ENCODE peak calls at places on chromosomes 6 and 20, in six cellular contexts. One of them, this sample, is unnamed.

GRCh38 chr20:60071965-60072364 is 113.7 kb downstream of the CDH26 start:
- DNase-seq in HepG2: no peak
- DNase-seq in IMR-90: peak; percentile 9
- DNase-seq in body of pancreas: no peak
- DNase-seq in HCT116: no peak
- DNase-seq in heart left ventricle: no peak
- DNase-seq in this sample: no peak

GRCh38 chr6:38776515-38776914 is 61.4 kb downstream of the DNAH8 start:
- DNase-seq in HCT116: no peak
- DNase-seq in body of pancreas: no peak
- DNase-seq in IMR-90: peak; percentile 25
- DNase-seq in heart left ventricle: no peak
- DNase-seq in HepG2: no peak
- DNase-seq in this sample: no peak

GRCh38 chr6:74971631-74972030 is 234.2 kb downstream of the COL12A1 start:
- DNase-seq in HCT116: no peak
- DNase-seq in body of pancreas: no peak
- DNase-seq in heart left ventricle: no peak
- DNase-seq in IMR-90: peak; percentile 4
- DNase-seq in HepG2: no peak
- DNase-seq in this sample: no peak

GRCh38 chr6:136963259-136963658 is 41.2 kb downstream of the SLC35D3 start:
- DNase-seq in HepG2: no peak
- DNase-seq in body of pancreas: no peak
- DNase-seq in heart left ventricle: no peak
- DNase-seq in IMR-90: no peak
- DNase-seq in HCT116: no peak
- DNase-seq in this sample: no peak

GRCh38 chr20:53162251-53162835 is 190.2 kb downstream of the TSHZ2 start:
- DNase-seq in heart left ventricle: no peak
- DNase-seq in body of pancreas: peak; percentile 22
- DNase-seq in IMR-90: peak; percentile 47
- DNase-seq in HCT116: peak; percentile 42
- DNase-seq in HepG2: no peak
- DNase-seq in this sample: peak; percentile 8

GRCh38 chr20:20292472-20292871 is 75.4 kb upstream of the INSM1 start:
- DNase-seq in HCT116: no peak
- DNase-seq in IMR-90: no peak
- DNase-seq in heart left ventricle: no peak
- DNase-seq in HepG2: no peak
- DNase-seq in body of pancreas: no peak
- DNase-seq in this sample: no peak

GRCh38 chr6:125098253-125098652 is 55.3 kb upstream of the TPD52L1 start:
- DNase-seq in HepG2: no peak
- DNase-seq in heart left ventricle: no peak
- DNase-seq in IMR-90: no peak
- DNase-seq in HCT116: no peak
- DNase-seq in body of pancreas: no peak
- DNase-seq in this sample: no peak

GRCh38 chr6:47109281-47109680 is 67.1 kb upstream of the ADGRF1 start:
- DNase-seq in HCT116: no peak
- DNase-seq in heart left ventricle: no peak
- DNase-seq in IMR-90: no peak
- DNase-seq in HepG2: no peak
- DNase-seq in body of pancreas: no peak
- DNase-seq in this sample: no peak

GRCh38 chr6:109290143-109290931 is 91.9 kb downstream of the CD164 start:
- DNase-seq in HCT116: no peak
- DNase-seq in heart left ventricle: peak; percentile 58
- DNase-seq in body of pancreas: no peak
- DNase-seq in IMR-90: no peak
- DNase-seq in HepG2: no peak
- DNase-seq in this sample: no peak

GRCh38 chr6:148342146-148343027 is at the start of gene SASH1:
- DNase-seq in IMR-90: peak; percentile 77
- DNase-seq in heart left ventricle: peak; percentile 83
- DNase-seq in HepG2: peak; percentile 96
- DNase-seq in HCT116: peak; percentile 62
- DNase-seq in body of pancreas: peak; percentile 67
- DNase-seq in this sample: no peak

GRCh38 chr20:2303693-2304092 is 7.9 kb downstream of the TGM3 start:
- DNase-seq in heart left ventricle: no peak
- DNase-seq in IMR-90: no peak
- DNase-seq in HepG2: no peak
- DNase-seq in HCT116: no peak
- DNase-seq in body of pancreas: no peak
- DNase-seq in this sample: no peak

GRCh38 chr20:24469116-24470030 is at the start of gene SYNDIG1:
- DNase-seq in heart left ventricle: no peak
- DNase-seq in body of pancreas: no peak
- DNase-seq in HepG2: no peak
- DNase-seq in HCT116: no peak
- DNase-seq in IMR-90: no peak
- DNase-seq in this sample: no peak

GRCh38 chr6:164109770-164110140 is 695.2 kb downstream of the QKI start:
- DNase-seq in heart left ventricle: peak; percentile 71
- DNase-seq in HCT116: no peak
- DNase-seq in IMR-90: no peak
- DNase-seq in HepG2: no peak
- DNase-seq in body of pancreas: no peak
- DNase-seq in this sample: peak; percentile 56

GRCh38 chr6:75158176-75158575 is 47.7 kb downstream of the COL12A1 start:
- DNase-seq in HCT116: no peak
- DNase-seq in IMR-90: no peak
- DNase-seq in HepG2: no peak
- DNase-seq in heart left ventricle: no peak
- DNase-seq in body of pancreas: no peak
- DNase-seq in this sample: no peak

GRCh38 chr6:44297063-44298038 is 15.8 kb downstream of the AARS2 start:
- DNase-seq in body of pancreas: no peak
- DNase-seq in HCT116: no peak
- DNase-seq in HepG2: no peak
- DNase-seq in heart left ventricle: no peak
- DNase-seq in IMR-90: peak; percentile 29
- DNase-seq in this sample: peak; percentile 41

GRCh38 chr6:28446818-28447511 is 3.7 kb upstream of the ZSCAN23 start:
- DNase-seq in IMR-90: peak; percentile 6
- DNase-seq in HepG2: no peak
- DNase-seq in body of pancreas: no peak
- DNase-seq in heart left ventricle: no peak
- DNase-seq in HCT116: no peak
- DNase-seq in this sample: peak; percentile 26

GRCh38 chr6:139449611-139450000 is 75.2 kb upstream of the CITED2 start:
- DNase-seq in HCT116: no peak
- DNase-seq in heart left ventricle: no peak
- DNase-seq in body of pancreas: no peak
- DNase-seq in HepG2: no peak
- DNase-seq in IMR-90: peak; percentile 55
- DNase-seq in this sample: peak; percentile 60

GRCh38 chr6:122610690-122611455 is 668 bp downstream of the PKIB start:
- DNase-seq in body of pancreas: peak; percentile 71
- DNase-seq in HCT116: peak; percentile 66
- DNase-seq in IMR-90: no peak
- DNase-seq in HepG2: peak; percentile 15
- DNase-seq in heart left ventricle: peak; percentile 67
- DNase-seq in this sample: peak; percentile 12

GRCh38 chr20:41247523-41248370 is 69.8 kb downstream of the ZHX3 start:
- DNase-seq in body of pancreas: no peak
- DNase-seq in HCT116: no peak
- DNase-seq in HepG2: no peak
- DNase-seq in heart left ventricle: no peak
- DNase-seq in IMR-90: no peak
- DNase-seq in this sample: no peak

GRCh38 chr6:2674857-2675256 is 75.9 kb downstream of the MYLK4 start:
- DNase-seq in IMR-90: no peak
- DNase-seq in HCT116: no peak
- DNase-seq in body of pancreas: no peak
- DNase-seq in heart left ventricle: no peak
- DNase-seq in HepG2: no peak
- DNase-seq in this sample: no peak

GRCh38 chr6:167791780-167792478 is 34.8 kb upstream of the AFDN start:
- DNase-seq in HCT116: no peak
- DNase-seq in body of pancreas: no peak
- DNase-seq in IMR-90: no peak
- DNase-seq in HepG2: no peak
- DNase-seq in heart left ventricle: no peak
- DNase-seq in this sample: no peak

GRCh38 chr6:85673198-85674139 is 30.8 kb upstream of the SYNCRIP start:
- DNase-seq in heart left ventricle: no peak
- DNase-seq in body of pancreas: no peak
- DNase-seq in HCT116: no peak
- DNase-seq in IMR-90: no peak
- DNase-seq in HepG2: no peak
- DNase-seq in this sample: peak; percentile 6
- TF ChIP-seq POLR2A in heart left ventricle: no peak
- TF ChIP-seq POLR2A in body of pancreas: no peak
- TF ChIP-seq POLR2A in HCT116: peak; percentile 19
- TF ChIP-seq POLR2A in IMR-90: peak; percentile 31
- TF ChIP-seq POLR2A in HepG2: peak; percentile 56
- TF ChIP-seq POLR2A in this sample: peak; percentile 26

GRCh38 chr6:25757936-25758642 is 3.5 kb downstream of the SLC17A4 start:
- DNase-seq in heart left ventricle: no peak
- DNase-seq in HCT116: no peak
- DNase-seq in body of pancreas: no peak
- DNase-seq in IMR-90: no peak
- DNase-seq in HepG2: no peak
- DNase-seq in this sample: no peak

GRCh38 chr6:25756382-25757354 is 2.1 kb downstream of the SLC17A4 start:
- DNase-seq in IMR-90: no peak
- DNase-seq in HCT116: no peak
- DNase-seq in HepG2: no peak
- DNase-seq in heart left ventricle: no peak
- DNase-seq in body of pancreas: no peak
- DNase-seq in this sample: no peak

GRCh38 chr6:25755496-25755895 is 954 bp downstream of the SLC17A4 start:
- DNase-seq in HCT116: no peak
- DNase-seq in heart left ventricle: no peak
- DNase-seq in HepG2: no peak
- DNase-seq in IMR-90: no peak
- DNase-seq in body of pancreas: no peak
- DNase-seq in this sample: no peak

GRCh38 chr6:25753079-25753478 is 1.5 kb upstream of the SLC17A4 start:
- DNase-seq in IMR-90: no peak
- DNase-seq in HepG2: no peak
- DNase-seq in body of pancreas: no peak
- DNase-seq in heart left ventricle: no peak
- DNase-seq in HCT116: no peak
- DNase-seq in this sample: no peak

GRCh38 chr6:25754508-25754907 is at the start of gene SLC17A4:
- DNase-seq in heart left ventricle: no peak
- DNase-seq in HCT116: no peak
- DNase-seq in body of pancreas: no peak
- DNase-seq in HepG2: no peak
- DNase-seq in IMR-90: no peak
- DNase-seq in this sample: no peak
- TF ChIP-seq POLR2A in heart left ventricle: no peak
- TF ChIP-seq POLR2A in HCT116: no peak
- TF ChIP-seq POLR2A in body of pancreas: no peak
- TF ChIP-seq POLR2A in HepG2: no peak
- TF ChIP-seq POLR2A in IMR-90: no peak
- TF ChIP-seq POLR2A in this sample: no peak

DNA sequence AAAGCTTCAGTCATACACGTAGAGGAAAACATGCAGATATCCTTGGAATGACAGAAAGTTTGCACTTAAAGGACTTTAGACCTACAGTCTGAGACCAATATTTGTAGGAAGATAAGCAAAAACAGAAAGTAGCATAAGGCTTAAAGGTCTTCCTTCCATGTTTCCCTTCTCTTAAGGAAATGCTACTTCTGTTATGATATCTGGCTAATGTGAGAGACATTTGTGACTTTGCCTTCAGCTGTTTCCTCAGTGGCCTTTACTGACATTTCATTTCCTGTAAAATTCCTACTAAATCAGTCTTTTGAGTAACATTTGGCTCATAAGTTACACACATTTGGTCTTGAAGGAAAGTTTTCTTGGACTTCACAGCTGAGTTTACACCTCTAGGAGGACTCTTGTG is 713.4 kb downstream of the TBC1D32 start:
- DNase-seq in HepG2: no peak
- DNase-seq in HCT116: no peak
- DNase-seq in body of pancreas: no peak
- DNase-seq in heart left ventricle: no peak
- DNase-seq in IMR-90: no peak
- DNase-seq in this sample: no peak
- TF ChIP-seq POLR2A in HepG2: no peak
- TF ChIP-seq POLR2A in HCT116: no peak
- TF ChIP-seq POLR2A in body of pancreas: no peak
- TF ChIP-seq POLR2A in heart left ventricle: no peak
- TF ChIP-seq POLR2A in IMR-90: no peak
- TF ChIP-seq POLR2A in this sample: no peak

GRCh38 chr6:32973144-32973854 is 4.9 kb downstream of the BRD2 start:
- DNase-seq in HepG2: peak; percentile 50
- DNase-seq in body of pancreas: peak; percentile 51
- DNase-seq in IMR-90: peak; percentile 40
- DNase-seq in heart left ventricle: no peak
- DNase-seq in HCT116: no peak
- DNase-seq in this sample: peak; percentile 79

GRCh38 chr6:32971581-32972352 is 3.4 kb downstream of the BRD2 start:
- DNase-seq in HepG2: peak; percentile 98
- DNase-seq in IMR-90: peak; percentile 100
- DNase-seq in heart left ventricle: peak; percentile 99
- DNase-seq in HCT116: peak; percentile 100
- DNase-seq in body of pancreas: peak; percentile 100
- DNase-seq in this sample: peak; percentile 100

GRCh38 chr6:32971245-32971580 is 2.8 kb downstream of the BRD2 start:
- DNase-seq in body of pancreas: no peak
- DNase-seq in HCT116: no peak
- DNase-seq in HepG2: no peak
- DNase-seq in heart left ventricle: no peak
- DNase-seq in IMR-90: no peak
- DNase-seq in this sample: no peak

GRCh38 chr6:32973934-32974333 is 5.5 kb downstream of the BRD2 start:
- DNase-seq in HepG2: no peak
- DNase-seq in heart left ventricle: no peak
- DNase-seq in IMR-90: peak; percentile 66
- DNase-seq in body of pancreas: no peak
- DNase-seq in HCT116: no peak
- DNase-seq in this sample: peak; percentile 63

DNA sequence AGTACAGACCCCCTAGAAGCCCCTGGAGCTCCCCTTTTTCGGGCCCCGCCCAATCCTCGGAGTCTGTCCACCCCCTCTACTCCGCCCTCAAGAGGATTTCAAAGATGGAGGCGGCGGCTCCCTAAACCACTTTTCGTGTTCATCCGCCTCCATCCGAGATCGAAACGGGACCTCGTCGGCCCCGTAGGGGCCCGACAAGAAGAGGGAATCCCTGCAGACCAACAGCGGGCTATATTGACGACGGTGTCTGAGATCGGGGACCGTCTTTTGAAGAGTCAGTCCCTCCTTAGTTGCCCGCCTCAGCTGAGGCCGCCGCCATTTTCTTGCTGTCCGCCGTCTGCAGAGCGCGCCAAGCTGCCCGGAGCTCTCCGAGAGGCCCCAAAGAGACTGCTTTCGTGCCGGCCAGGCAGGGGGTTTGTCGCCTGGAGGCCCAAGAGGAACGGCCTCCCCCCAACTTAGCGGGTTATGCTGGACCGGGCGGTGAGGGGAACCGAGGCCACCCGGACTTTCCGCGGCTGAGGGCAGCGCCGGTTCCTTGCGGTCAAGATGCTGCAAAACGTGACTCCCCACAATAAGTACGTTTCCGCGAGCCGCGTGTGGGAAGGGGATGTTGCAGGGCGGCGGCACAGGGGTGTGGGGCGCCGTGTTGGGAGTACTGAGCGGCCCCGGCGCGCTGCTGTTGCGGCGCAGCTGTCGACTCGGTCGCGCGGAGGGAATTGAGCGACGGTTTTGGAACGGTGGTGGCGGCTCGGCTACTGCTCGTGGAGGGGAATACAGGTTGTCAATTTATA is 4.2 kb downstream of the BRD2 start:
- DNase-seq in HepG2: no peak
- DNase-seq in heart left ventricle: peak; percentile 79
- DNase-seq in HCT116: no peak
- DNase-seq in body of pancreas: peak; percentile 45
- DNase-seq in IMR-90: no peak
- DNase-seq in this sample: peak; percentile 82
- TF ChIP-seq POLR2A in HepG2: no peak
- TF ChIP-seq POLR2A in heart left ventricle: no peak
- TF ChIP-seq POLR2A in HCT116: peak; percentile 16
- TF ChIP-seq POLR2A in body of pancreas: no peak
- TF ChIP-seq POLR2A in IMR-90: peak; percentile 6
- TF ChIP-seq POLR2A in this sample: peak; percentile 80

This sample was measured in erythroblast.